ENCODE peak calls at places on chromosomes 12 and 14, in five cellular contexts. Q is K562, V is GM12878, R is HepG2, E is H1. J is an unnamed sample.

GRCh38 chr14:47186491-47186890 is 488.9 kb downstream of the MDGA2 start:
- DNase-seq in Q (no peak), V (no peak), R (no peak), E (no peak), J (no peak)

GRCh38 chr12:5085896-5086295 is 42.2 kb downstream of the KCNA5 start:
- DNase-seq in E (no peak), V (no peak), Q (no peak), R (no peak), J (peak)

GRCh38 chr14:69354383-69355154 is 43.5 kb downstream of the ERH start:
- DNase-seq in Q (no peak), R (peak), E (no peak), V (peak), J (no peak)

GRCh38 chr14:54818201-54819133 is 84.2 kb downstream of the GCH1 start:
- DNase-seq in Q (peak), E (no peak), R (peak), V (no peak), J (no peak)

GRCh38 chr14:96662116-96662901 is 134.9 kb upstream of the VRK1 start:
- DNase-seq in V (no peak), R (no peak), Q (no peak), E (no peak), J (peak)

GRCh38 chr14:51165415-51165814 is 70.5 kb upstream of the TRIM9 start:
- DNase-seq in Q (no peak), E (no peak), V (no peak), R (no peak), J (no peak)

GRCh38 chr12:52058631-52059324 is 7.5 kb downstream of the NR4A1 start:
- DNase-seq in E (no peak), V (no peak), R (no peak), Q (no peak), J (peak)

GRCh38 chr12:76652402-76652801 is 92.8 kb upstream of the OSBPL8 start:
- DNase-seq in Q (no peak), E (no peak), V (no peak), R (no peak), J (no peak)

GRCh38 chr14:31457665-31458659 is 656 bp upstream of the DTD2 start:
- DNase-seq in Q (no peak), V (no peak), E (no peak), R (peak), J (no peak)

GRCh38 chr12:123119808-123120207 is 31.1 kb downstream of the PITPNM2 start:
- DNase-seq in E (no peak), V (peak), Q (no peak), R (no peak), J (no peak)

GRCh38 chr14:92951912-92952471 is 29.0 kb downstream of the CHGA start:
- DNase-seq in V (peak), R (peak), E (peak), Q (peak), J (peak)

GRCh38 chr14:101358726-101359125 is 202.6 kb upstream of the DIO3 start:
- DNase-seq in E (no peak), V (no peak), R (no peak), Q (no peak), J (no peak)

GRCh38 chr12:55797068-55797467 is 20.5 kb downstream of the SARNP start:
- DNase-seq in V (no peak), Q (peak), R (peak), E (no peak), J (peak)

GRCh38 chr14:88985654-88986053 is 161.2 kb downstream of the TTC8 start:
- DNase-seq in E (no peak), V (no peak), R (no peak), Q (no peak), J (no peak)

GRCh38 chr12:124554429-124555029 is 12.9 kb downstream of the NCOR2 start:
- DNase-seq in R (no peak), E (no peak), V (no peak), Q (no peak), J (no peak)

GRCh38 chr14:105445290-105445689 is 25.7 kb downstream of the MTA1 start:
- DNase-seq in V (no peak), Q (no peak), E (no peak), R (no peak), J (no peak)

GRCh38 chr12:41189395-41190251 is 1.5 kb downstream of the PDZRN4 start:
- DNase-seq in R (no peak), E (no peak), V (no peak), Q (no peak), J (no peak)

GRCh38 chr12:82781288-82782078 is 94.8 kb downstream of the TMTC2 start:
- DNase-seq in Q (no peak), R (no peak), V (no peak), E (no peak), J (no peak)

GRCh38 chr12:110896559-110896958 is 23.8 kb downstream of the MYL2 start:
- DNase-seq in V (no peak), E (no peak), R (no peak), Q (no peak), J (no peak)

GRCh38 chr14:54116163-54116562 is 159.5 kb upstream of the BMP4 start:
- DNase-seq in E (no peak), Q (no peak), V (no peak), R (no peak), J (no peak)

GRCh38 chr12:114313910-114314309 is 92.0 kb downstream of the TBX5 start:
- DNase-seq in Q (peak), R (no peak), E (no peak), V (no peak), J (no peak)

GRCh38 chr12:27112891-27113290 is 30.5 kb upstream of the C12orf71 start:
- DNase-seq in Q (no peak), V (no peak), R (no peak), E (no peak), J (no peak)

GRCh38 chr14:95064734-95065133 is 92.6 kb downstream of the DICER1 start:
- DNase-seq in E (no peak), Q (no peak), V (no peak), R (no peak), J (no peak)

GRCh38 chr12:29990971-29991370 is 207.2 kb upstream of the TMTC1 start:
- DNase-seq in E (no peak), V (no peak), R (no peak), Q (no peak), J (no peak)

GRCh38 chr14:103172921-103173320 is 49.7 kb downstream of the TNFAIP2 start:
- DNase-seq in E (no peak), Q (no peak), R (no peak), V (no peak), J (no peak)

GRCh38 chr14:73888460-73888725 is 1.7 kb downstream of the ZNF410 start:
- DNase-seq in V (no peak), R (no peak), Q (no peak), E (no peak), J (no peak)

GRCh38 chr12:22978962-22979361 is 354.0 kb downstream of the ETNK1 start:
- DNase-seq in V (no peak), E (no peak), R (no peak), Q (no peak), J (no peak)

GRCh38 chr12:6383572-6384498 is at the start of gene LTBR:
- DNase-seq in E (no peak), Q (peak), V (no peak), R (peak), J (peak)

GRCh38 chr14:67397536-67397935 is 14.4 kb downstream of the PLEK2 start:
- DNase-seq in E (no peak), V (no peak), Q (no peak), R (no peak), J (no peak)

GRCh38 chr12:84913151-84913550 is 552 bp upstream of the SLC6A15 start:
- DNase-seq in R (no peak), E (no peak), Q (no peak), V (no peak), J (no peak)
- TF ChIP-seq HDAC2 in R (no peak), E (no peak), Q (no peak), V (no peak), J (no peak)

GRCh38 chr12:116490481-116490880 is 68.7 kb upstream of the MAP1LC3B2 start:
- DNase-seq in R (no peak), Q (no peak), E (no peak), V (no peak), J (no peak)

GRCh38 chr12:116495260-116495659 is 63.9 kb upstream of the MAP1LC3B2 start:
- DNase-seq in Q (no peak), E (no peak), R (no peak), V (no peak), J (peak)

GRCh38 chr12:116497051-116497529 is 62.1 kb upstream of the MAP1LC3B2 start:
- DNase-seq in Q (no peak), R (no peak), E (no peak), V (no peak), J (no peak)

GRCh38 chr12:116489116-116489515 is 70.1 kb upstream of the MAP1LC3B2 start:
- DNase-seq in E (no peak), Q (no peak), R (no peak), V (no peak), J (no peak)

DNA sequence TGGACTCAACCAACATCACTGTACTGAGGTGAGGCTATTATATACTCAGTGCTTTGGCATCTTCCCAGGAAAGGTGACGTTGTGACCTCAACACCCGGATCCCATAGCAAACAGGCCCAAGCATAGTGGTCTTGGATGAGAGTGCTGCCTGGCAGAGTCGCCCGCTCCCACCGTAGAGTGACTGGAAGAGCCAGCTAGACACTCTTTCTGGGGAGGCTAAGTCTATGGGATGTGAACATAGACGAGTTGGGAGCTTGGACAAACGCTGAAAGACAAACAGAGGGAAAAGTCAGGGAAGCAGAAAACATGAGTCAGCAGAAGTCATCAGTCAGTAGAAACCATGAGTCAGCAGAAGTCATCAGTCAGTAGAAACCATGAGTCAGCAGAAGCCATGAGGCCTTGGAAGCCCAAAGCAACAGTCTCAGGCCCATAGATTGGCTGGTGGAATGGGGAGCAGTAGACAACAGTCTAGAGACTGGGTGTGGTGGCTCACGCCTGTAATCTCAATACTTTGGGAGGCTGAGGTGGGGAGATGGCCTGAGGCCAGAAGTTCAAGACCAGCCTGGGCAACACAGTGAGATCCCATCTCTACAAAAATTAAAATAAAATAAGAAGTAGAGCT is 66.4 kb upstream of the MAP1LC3B2 start:
- DNase-seq in V (no peak), E (no peak), Q (peak), R (no peak), J (peak)
- TF ChIP-seq HDAC2 in V (no peak), E (no peak), Q (peak), R (no peak), J (no peak)

GRCh38 chr12:63151061-63151897 is at the start of gene AVPR1A:
- DNase-seq in R (no peak), V (no peak), E (no peak), Q (no peak), J (peak)

GRCh38 chr12:63150255-63151060 is 543 bp downstream of the AVPR1A start:
- DNase-seq in Q (no peak), E (peak), R (no peak), V (no peak), J (peak)

GRCh38 chr12:63149884-63150254 is 1.1 kb downstream of the AVPR1A start:
- DNase-seq in V (no peak), E (no peak), Q (no peak), R (no peak), J (no peak)

GRCh38 chr12:63154560-63154959 is 3.6 kb upstream of the AVPR1A start:
- DNase-seq in E (no peak), Q (no peak), R (no peak), V (no peak), J (no peak)

GRCh38 chr12:63151898-63152700 is 1.1 kb upstream of the AVPR1A start:
- DNase-seq in V (no peak), R (peak), Q (peak), E (peak), J (peak)
- TF ChIP-seq HDAC2 in V (no peak), R (no peak), Q (no peak), E (peak), J (no peak)

GRCh38 chr12:117188961-117189724 is 1.1 kb downstream of the FBXO21 start:
- DNase-seq in E (no peak), R (no peak), V (no peak), Q (no peak), J (no peak)
- TF ChIP-seq HDAC2 in E (no peak), R (no peak), V (no peak), Q (no peak), J (no peak)

J was measured in A549.